ENCODE peak calls at places on chromosomes 5 and 9, in five cellular contexts. One of them, this sample, is unnamed.

GRCh38 chr9:14994738-14995137 is 84.5 kb upstream of the FREM1 start:
- DNase-seq in foreskin fibroblast: no peak
- DNase-seq in stomach: no peak
- DNase-seq in astrocyte: no peak
- DNase-seq in fibroblast of the aortic adventitia: no peak
- DNase-seq in this sample: no peak

GRCh38 chr9:79980440-79980839 is 408.7 kb downstream of the TLE4 start:
- DNase-seq in foreskin fibroblast: no peak
- DNase-seq in fibroblast of the aortic adventitia: no peak
- DNase-seq in astrocyte: no peak
- DNase-seq in stomach: no peak
- DNase-seq in this sample: no peak

GRCh38 chr9:36966371-36967097 is 67.5 kb downstream of the PAX5 start:
- DNase-seq in stomach: no peak
- DNase-seq in fibroblast of the aortic adventitia: no peak
- DNase-seq in astrocyte: no peak
- DNase-seq in foreskin fibroblast: no peak
- DNase-seq in this sample: no peak

GRCh38 chr9:83012578-83013260 is 50.2 kb downstream of the RASEF start:
- DNase-seq in fibroblast of the aortic adventitia: peak
- DNase-seq in foreskin fibroblast: no peak
- DNase-seq in astrocyte: no peak
- DNase-seq in stomach: no peak
- DNase-seq in this sample: no peak

GRCh38 chr9:104971521-104971920 is 43.6 kb upstream of the ABCA1 start:
- DNase-seq in fibroblast of the aortic adventitia: no peak
- DNase-seq in astrocyte: no peak
- DNase-seq in foreskin fibroblast: no peak
- DNase-seq in stomach: no peak
- DNase-seq in this sample: no peak

GRCh38 chr9:32627394-32627954 is 8.0 kb downstream of the TAF1L start:
- DNase-seq in stomach: no peak
- DNase-seq in astrocyte: peak
- DNase-seq in foreskin fibroblast: no peak
- DNase-seq in fibroblast of the aortic adventitia: no peak
- DNase-seq in this sample: no peak

GRCh38 chr9:78640728-78641127 is 343.8 kb downstream of the PSAT1 start:
- DNase-seq in astrocyte: no peak
- DNase-seq in stomach: no peak
- DNase-seq in foreskin fibroblast: no peak
- DNase-seq in fibroblast of the aortic adventitia: no peak
- DNase-seq in this sample: no peak

GRCh38 chr9:97714435-97714834 is 17.3 kb upstream of the XPA start:
- DNase-seq in astrocyte: peak
- DNase-seq in stomach: no peak
- DNase-seq in fibroblast of the aortic adventitia: peak
- DNase-seq in foreskin fibroblast: no peak
- DNase-seq in this sample: no peak

GRCh38 chr9:120191141-120191540 is 388.8 kb downstream of the CDK5RAP2 start:
- DNase-seq in fibroblast of the aortic adventitia: no peak
- DNase-seq in foreskin fibroblast: no peak
- DNase-seq in stomach: no peak
- DNase-seq in astrocyte: no peak
- DNase-seq in this sample: no peak

DNA sequence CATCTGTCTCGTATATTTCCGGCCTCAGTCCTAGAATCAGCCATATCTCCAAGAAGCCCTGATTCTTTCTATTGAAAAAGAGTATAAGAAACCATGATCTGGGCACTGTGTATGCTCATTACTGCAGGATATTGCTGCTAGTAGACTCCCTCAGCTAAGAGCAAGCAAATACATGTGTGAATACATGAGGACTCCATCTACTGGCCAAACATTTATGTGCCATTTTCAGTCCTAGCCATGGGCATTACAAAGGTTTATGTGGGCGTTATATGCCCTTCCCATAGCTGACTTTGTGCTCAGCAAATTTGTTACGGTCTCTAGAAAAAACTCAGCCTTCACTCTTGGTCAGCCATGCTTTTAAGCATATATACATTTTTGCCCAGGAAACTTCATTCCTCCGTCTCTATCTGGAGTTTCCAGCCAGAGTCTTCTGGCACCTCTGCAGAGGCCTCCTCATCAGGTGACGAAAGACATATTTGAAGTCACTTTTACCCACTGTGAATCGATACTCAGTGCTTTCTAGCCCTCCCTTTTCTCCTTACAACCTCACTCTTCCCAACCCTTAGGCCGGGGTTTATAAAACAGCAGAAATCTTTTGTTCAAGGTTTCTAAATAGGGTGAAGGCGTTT is 1495.6 kb upstream of the CDH6 start:
- DNase-seq in foreskin fibroblast: no peak
- DNase-seq in fibroblast of the aortic adventitia: no peak
- DNase-seq in stomach: no peak
- DNase-seq in astrocyte: no peak
- DNase-seq in this sample: no peak
- TF ChIP-seq CTCF in foreskin fibroblast: no peak
- TF ChIP-seq CTCF in fibroblast of the aortic adventitia: no peak
- TF ChIP-seq CTCF in stomach: no peak
- TF ChIP-seq CTCF in astrocyte: no peak
- TF ChIP-seq CTCF in this sample: no peak

DNA sequence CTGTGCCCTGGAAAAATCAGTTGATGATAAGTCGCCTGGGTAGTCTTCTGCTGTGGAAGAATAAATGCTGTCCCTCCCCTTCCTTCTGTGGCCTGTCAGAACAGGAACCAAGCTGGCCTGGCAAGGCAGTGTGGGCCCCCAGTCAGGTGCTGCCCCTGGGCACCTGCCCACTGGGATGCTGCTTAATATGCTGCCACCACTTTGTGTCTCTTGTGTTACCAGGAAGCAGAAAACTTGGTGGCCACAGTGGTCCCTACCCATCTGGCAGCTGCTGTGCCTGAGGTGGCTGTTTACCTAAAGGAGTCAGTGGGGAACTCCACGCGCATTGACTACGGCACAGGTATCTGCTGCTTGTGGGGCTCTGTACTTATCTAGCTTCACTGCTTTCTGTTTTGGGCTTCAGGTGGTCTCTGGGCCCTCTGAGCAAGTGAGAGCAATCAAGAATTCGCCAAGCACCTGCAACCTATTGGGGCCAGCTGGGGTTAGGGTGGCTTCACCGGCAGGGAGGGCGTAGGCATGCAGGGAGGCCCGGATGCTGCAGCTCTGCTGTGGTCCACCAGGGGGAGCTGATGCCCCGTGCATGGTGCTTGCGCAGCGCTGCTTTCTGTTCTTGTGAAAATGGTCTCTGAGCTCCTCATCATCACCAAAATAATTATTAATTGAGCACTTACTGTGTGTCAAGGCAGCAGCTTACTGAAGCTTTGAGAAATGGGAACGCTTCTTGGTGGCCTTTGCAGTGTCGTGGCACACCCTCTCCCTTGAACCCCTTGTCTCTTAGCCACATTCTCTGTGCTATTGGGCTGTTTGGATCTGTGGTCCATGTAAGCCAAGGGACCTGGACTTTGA is 20.3 kb downstream of the PTPA start:
- DNase-seq in foreskin fibroblast: peak
- DNase-seq in astrocyte: peak
- DNase-seq in fibroblast of the aortic adventitia: peak
- DNase-seq in stomach: peak
- DNase-seq in this sample: peak
- TF ChIP-seq CTCF in foreskin fibroblast: peak
- TF ChIP-seq CTCF in astrocyte: peak
- TF ChIP-seq CTCF in fibroblast of the aortic adventitia: peak
- TF ChIP-seq CTCF in stomach: peak
- TF ChIP-seq CTCF in this sample: peak

DNA sequence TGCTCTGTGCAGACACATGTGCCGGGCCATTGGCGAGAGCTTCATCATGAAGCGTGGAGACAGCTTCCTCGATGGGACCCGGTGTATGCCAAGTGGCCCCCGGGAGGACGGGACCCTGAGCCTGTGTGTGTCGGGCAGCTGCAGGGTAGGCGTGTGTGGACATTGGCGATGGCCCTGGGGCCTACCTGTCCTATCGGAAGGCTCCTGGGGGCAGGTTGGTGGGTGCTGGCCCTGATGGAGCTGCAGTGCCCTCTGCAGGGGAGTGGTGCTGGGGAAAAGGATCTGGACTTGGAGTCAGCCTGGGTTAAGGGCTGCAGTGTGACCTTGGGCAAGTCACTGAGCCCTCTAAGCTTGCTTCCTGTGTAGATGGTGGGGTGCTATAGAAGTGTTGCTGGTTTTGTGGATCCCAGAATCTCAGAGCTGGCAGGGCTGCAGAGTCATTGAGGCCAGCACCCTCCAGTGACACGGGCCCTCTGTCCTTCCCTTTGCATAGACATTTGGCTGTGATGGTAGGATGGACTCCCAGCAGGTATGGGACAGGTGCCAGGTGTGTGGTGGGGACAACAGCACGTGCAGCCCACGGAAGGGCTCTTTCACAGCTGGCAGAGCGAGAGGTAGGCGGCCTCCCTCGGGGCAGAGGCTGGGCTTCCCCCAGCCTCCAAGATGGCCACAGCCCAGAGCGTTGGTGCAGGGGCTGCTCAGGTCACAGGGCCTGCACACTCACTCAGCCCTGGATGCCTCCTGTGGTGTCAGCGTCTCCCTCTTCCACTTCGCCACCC is 15.8 kb downstream of the ADAMTS13 start:
- DNase-seq in astrocyte: no peak
- DNase-seq in stomach: no peak
- DNase-seq in foreskin fibroblast: no peak
- DNase-seq in fibroblast of the aortic adventitia: no peak
- DNase-seq in this sample: peak
- TF ChIP-seq CTCF in astrocyte: no peak
- TF ChIP-seq CTCF in stomach: no peak
- TF ChIP-seq CTCF in foreskin fibroblast: peak
- TF ChIP-seq CTCF in fibroblast of the aortic adventitia: peak
- TF ChIP-seq CTCF in this sample: peak

DNA sequence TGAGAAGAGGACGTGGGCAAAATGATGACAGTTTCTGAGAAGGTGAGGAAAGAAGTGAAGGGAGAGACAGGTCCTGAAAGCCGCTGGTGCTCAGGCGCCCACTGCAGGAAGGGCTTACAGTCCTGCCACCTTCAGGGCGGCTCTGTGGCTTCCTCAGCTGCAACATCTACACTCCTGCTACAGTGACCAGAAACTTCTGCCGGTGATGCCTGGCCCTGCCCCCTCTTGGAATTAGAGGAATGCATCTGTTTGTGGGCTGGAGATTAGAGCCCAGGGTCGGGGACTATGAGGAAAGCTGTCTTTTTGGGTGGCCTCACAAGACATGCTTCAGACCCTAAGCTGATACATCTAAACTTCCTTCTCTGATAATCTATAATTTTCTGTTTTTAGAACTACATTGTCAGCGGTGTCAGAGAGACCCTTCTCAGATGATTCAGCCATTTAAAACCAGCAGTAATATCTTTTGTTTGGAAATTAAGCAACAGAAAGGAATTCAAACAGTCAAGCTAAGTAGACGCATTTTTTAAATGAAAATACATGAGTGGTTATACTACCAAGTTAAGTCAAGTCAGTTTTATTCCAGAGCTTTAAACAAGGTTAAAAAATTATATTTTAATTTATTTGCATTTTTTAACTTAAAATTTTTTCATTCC is 30.4 kb downstream of the PRDM6 start:
- DNase-seq in astrocyte: peak
- DNase-seq in fibroblast of the aortic adventitia: peak
- DNase-seq in foreskin fibroblast: no peak
- DNase-seq in stomach: no peak
- DNase-seq in this sample: no peak
- TF ChIP-seq CTCF in astrocyte: no peak
- TF ChIP-seq CTCF in fibroblast of the aortic adventitia: peak
- TF ChIP-seq CTCF in foreskin fibroblast: peak
- TF ChIP-seq CTCF in stomach: no peak
- TF ChIP-seq CTCF in this sample: no peak

GRCh38 chr9:109751253-109751652 is 28.7 kb upstream of the PALM2AKAP2 start:
- DNase-seq in stomach: no peak
- DNase-seq in fibroblast of the aortic adventitia: no peak
- DNase-seq in foreskin fibroblast: peak
- DNase-seq in astrocyte: peak
- DNase-seq in this sample: no peak
- TF ChIP-seq CTCF in stomach: no peak
- TF ChIP-seq CTCF in fibroblast of the aortic adventitia: no peak
- TF ChIP-seq CTCF in foreskin fibroblast: no peak
- TF ChIP-seq CTCF in astrocyte: peak
- TF ChIP-seq CTCF in this sample: no peak

GRCh38 chr9:133992780-133993634 is 883 bp upstream of the VAV2 start:
- DNase-seq in foreskin fibroblast: peak
- DNase-seq in astrocyte: peak
- DNase-seq in stomach: peak
- DNase-seq in fibroblast of the aortic adventitia: peak
- DNase-seq in this sample: peak
- TF ChIP-seq CTCF in foreskin fibroblast: peak
- TF ChIP-seq CTCF in astrocyte: peak
- TF ChIP-seq CTCF in stomach: peak
- TF ChIP-seq CTCF in fibroblast of the aortic adventitia: peak
- TF ChIP-seq CTCF in this sample: peak

GRCh38 chr9:38649731-38650363 is 29.5 kb upstream of the ANKRD18A start:
- DNase-seq in fibroblast of the aortic adventitia: no peak
- DNase-seq in foreskin fibroblast: no peak
- DNase-seq in stomach: no peak
- DNase-seq in astrocyte: no peak
- DNase-seq in this sample: no peak
- TF ChIP-seq CTCF in fibroblast of the aortic adventitia: no peak
- TF ChIP-seq CTCF in foreskin fibroblast: no peak
- TF ChIP-seq CTCF in stomach: no peak
- TF ChIP-seq CTCF in astrocyte: no peak
- TF ChIP-seq CTCF in this sample: no peak

GRCh38 chr5:123455095-123455494 is 31.9 kb upstream of the CEP120 start:
- DNase-seq in stomach: no peak
- DNase-seq in fibroblast of the aortic adventitia: peak
- DNase-seq in foreskin fibroblast: no peak
- DNase-seq in astrocyte: no peak
- DNase-seq in this sample: no peak

GRCh38 chr5:123452401-123452800 is 29.2 kb upstream of the CEP120 start:
- DNase-seq in foreskin fibroblast: no peak
- DNase-seq in astrocyte: no peak
- DNase-seq in stomach: no peak
- DNase-seq in fibroblast of the aortic adventitia: no peak
- DNase-seq in this sample: no peak

GRCh38 chr5:123454236-123454911 is 31.2 kb upstream of the CEP120 start:
- DNase-seq in fibroblast of the aortic adventitia: peak
- DNase-seq in foreskin fibroblast: no peak
- DNase-seq in astrocyte: no peak
- DNase-seq in stomach: no peak
- DNase-seq in this sample: no peak

GRCh38 chr5:123456242-123456641 is 33.0 kb upstream of the CEP120 start:
- DNase-seq in astrocyte: no peak
- DNase-seq in fibroblast of the aortic adventitia: no peak
- DNase-seq in foreskin fibroblast: no peak
- DNase-seq in stomach: no peak
- DNase-seq in this sample: no peak

GRCh38 chr5:123455640-123456039 is 32.4 kb upstream of the CEP120 start:
- DNase-seq in foreskin fibroblast: no peak
- DNase-seq in fibroblast of the aortic adventitia: no peak
- DNase-seq in stomach: no peak
- DNase-seq in astrocyte: no peak
- DNase-seq in this sample: peak
- TF ChIP-seq CTCF in foreskin fibroblast: no peak
- TF ChIP-seq CTCF in fibroblast of the aortic adventitia: no peak
- TF ChIP-seq CTCF in stomach: no peak
- TF ChIP-seq CTCF in astrocyte: no peak
- TF ChIP-seq CTCF in this sample: no peak